ENCODE peak calls at places on chromosomes 4 and X, in six cellular contexts. One of them, this sample, is unnamed.

GRCh38 chr4:87465739-87466366 is 43.5 kb downstream of the NUDT9 start:
- DNase-seq in NCI-H524: no peak
- DNase-seq in renal cortical epithelial cell: peak; percentile 74
- DNase-seq in mucosa of gallbladder: no peak
- DNase-seq in HT1080: peak; percentile 10
- DNase-seq in stimulated activated CD4-positive, alpha-beta T cell treated with anti-CD3 and anti-CD28 coated beads, Interleukin-4, amount 100 ng/mL, for 4 hours: no peak
- DNase-seq in this sample: peak; percentile 41

GRCh38 chr4:8324640-8325239 is 55.2 kb downstream of the HTRA3 start:
- DNase-seq in renal cortical epithelial cell: no peak
- DNase-seq in NCI-H524: no peak
- DNase-seq in HT1080: no peak
- DNase-seq in mucosa of gallbladder: no peak
- DNase-seq in stimulated activated CD4-positive, alpha-beta T cell treated with anti-CD3 and anti-CD28 coated beads, Interleukin-4, amount 100 ng/mL, for 4 hours: no peak
- DNase-seq in this sample: no peak

GRCh38 chrX:119984652-119985051 is 41.1 kb upstream of the NKAP start:
- DNase-seq in renal cortical epithelial cell: no peak
- DNase-seq in NCI-H524: peak; percentile 60
- DNase-seq in mucosa of gallbladder: no peak
- DNase-seq in stimulated activated CD4-positive, alpha-beta T cell treated with anti-CD3 and anti-CD28 coated beads, Interleukin-4, amount 100 ng/mL, for 4 hours: no peak
- DNase-seq in HT1080: no peak
- DNase-seq in this sample: no peak

GRCh38 chrX:120726294-120726693 is 96.4 kb upstream of the C1GALT1C1 start:
- DNase-seq in NCI-H524: no peak
- DNase-seq in mucosa of gallbladder: no peak
- DNase-seq in HT1080: no peak
- DNase-seq in stimulated activated CD4-positive, alpha-beta T cell treated with anti-CD3 and anti-CD28 coated beads, Interleukin-4, amount 100 ng/mL, for 4 hours: no peak
- DNase-seq in renal cortical epithelial cell: no peak
- DNase-seq in this sample: no peak

GRCh38 chr4:56821394-56822263 is at the start of gene SPINK2:
- DNase-seq in mucosa of gallbladder: peak; percentile 24
- DNase-seq in HT1080: no peak
- DNase-seq in stimulated activated CD4-positive, alpha-beta T cell treated with anti-CD3 and anti-CD28 coated beads, Interleukin-4, amount 100 ng/mL, for 4 hours: peak; percentile 57
- DNase-seq in NCI-H524: peak; percentile 29
- DNase-seq in renal cortical epithelial cell: no peak
- DNase-seq in this sample: peak; percentile 88

GRCh38 chrX:11125079-11125478 is 13.9 kb downstream of the HCCS start:
- DNase-seq in NCI-H524: no peak
- DNase-seq in renal cortical epithelial cell: no peak
- DNase-seq in HT1080: no peak
- DNase-seq in stimulated activated CD4-positive, alpha-beta T cell treated with anti-CD3 and anti-CD28 coated beads, Interleukin-4, amount 100 ng/mL, for 4 hours: no peak
- DNase-seq in mucosa of gallbladder: no peak
- DNase-seq in this sample: no peak

GRCh38 chr4:142567199-142567598 is 278.9 kb downstream of the INPP4B start:
- DNase-seq in mucosa of gallbladder: peak; percentile 24
- DNase-seq in stimulated activated CD4-positive, alpha-beta T cell treated with anti-CD3 and anti-CD28 coated beads, Interleukin-4, amount 100 ng/mL, for 4 hours: peak; percentile 67
- DNase-seq in HT1080: no peak
- DNase-seq in NCI-H524: peak; percentile 5
- DNase-seq in renal cortical epithelial cell: no peak
- DNase-seq in this sample: no peak

GRCh38 chr4:89099034-89099433 is 12.3 kb upstream of the TIGD2 start:
- DNase-seq in HT1080: no peak
- DNase-seq in stimulated activated CD4-positive, alpha-beta T cell treated with anti-CD3 and anti-CD28 coated beads, Interleukin-4, amount 100 ng/mL, for 4 hours: no peak
- DNase-seq in renal cortical epithelial cell: no peak
- DNase-seq in NCI-H524: no peak
- DNase-seq in mucosa of gallbladder: no peak
- DNase-seq in this sample: no peak

GRCh38 chr4:71290074-71290473 is 48.7 kb upstream of the SLC4A4 start:
- DNase-seq in mucosa of gallbladder: no peak
- DNase-seq in NCI-H524: no peak
- DNase-seq in stimulated activated CD4-positive, alpha-beta T cell treated with anti-CD3 and anti-CD28 coated beads, Interleukin-4, amount 100 ng/mL, for 4 hours: no peak
- DNase-seq in HT1080: peak; percentile 48
- DNase-seq in renal cortical epithelial cell: peak; percentile 93
- DNase-seq in this sample: no peak

GRCh38 chrX:148133099-148133725 is 152.1 kb downstream of the FMR1NB start:
- DNase-seq in renal cortical epithelial cell: peak; percentile 23
- DNase-seq in NCI-H524: no peak
- DNase-seq in stimulated activated CD4-positive, alpha-beta T cell treated with anti-CD3 and anti-CD28 coated beads, Interleukin-4, amount 100 ng/mL, for 4 hours: no peak
- DNase-seq in HT1080: peak; percentile 1
- DNase-seq in mucosa of gallbladder: no peak
- DNase-seq in this sample: no peak

GRCh38 chrX:84046403-84046984 is 141.5 kb downstream of the RPS6KA6 start:
- DNase-seq in mucosa of gallbladder: no peak
- DNase-seq in renal cortical epithelial cell: peak; percentile 11
- DNase-seq in NCI-H524: peak; percentile 9
- DNase-seq in stimulated activated CD4-positive, alpha-beta T cell treated with anti-CD3 and anti-CD28 coated beads, Interleukin-4, amount 100 ng/mL, for 4 hours: no peak
- DNase-seq in HT1080: peak; percentile 15
- DNase-seq in this sample: peak; percentile 30

GRCh38 chrX:42975906-42976305 is 197.9 kb upstream of the PPP1R2C start:
- DNase-seq in stimulated activated CD4-positive, alpha-beta T cell treated with anti-CD3 and anti-CD28 coated beads, Interleukin-4, amount 100 ng/mL, for 4 hours: no peak
- DNase-seq in HT1080: no peak
- DNase-seq in renal cortical epithelial cell: no peak
- DNase-seq in mucosa of gallbladder: no peak
- DNase-seq in NCI-H524: no peak
- DNase-seq in this sample: no peak

GRCh38 chr4:104490770-104491395 is 3.8 kb downstream of the CXXC4 start:
- DNase-seq in mucosa of gallbladder: peak; percentile 51
- DNase-seq in stimulated activated CD4-positive, alpha-beta T cell treated with anti-CD3 and anti-CD28 coated beads, Interleukin-4, amount 100 ng/mL, for 4 hours: peak; percentile 31
- DNase-seq in HT1080: peak; percentile 79
- DNase-seq in NCI-H524: peak; percentile 51
- DNase-seq in renal cortical epithelial cell: peak; percentile 54
- DNase-seq in this sample: peak; percentile 81

GRCh38 chr4:143286733-143287570 is 49.7 kb upstream of the GAB1 start:
- DNase-seq in mucosa of gallbladder: no peak
- DNase-seq in stimulated activated CD4-positive, alpha-beta T cell treated with anti-CD3 and anti-CD28 coated beads, Interleukin-4, amount 100 ng/mL, for 4 hours: no peak
- DNase-seq in renal cortical epithelial cell: peak; percentile 15
- DNase-seq in HT1080: peak; percentile 44
- DNase-seq in NCI-H524: no peak
- DNase-seq in this sample: no peak

GRCh38 chr4:151604238-151604637 is 156.6 kb downstream of the GATB start:
- DNase-seq in renal cortical epithelial cell: peak; percentile 27
- DNase-seq in stimulated activated CD4-positive, alpha-beta T cell treated with anti-CD3 and anti-CD28 coated beads, Interleukin-4, amount 100 ng/mL, for 4 hours: no peak
- DNase-seq in mucosa of gallbladder: no peak
- DNase-seq in NCI-H524: no peak
- DNase-seq in HT1080: peak; percentile 17
- DNase-seq in this sample: peak; percentile 48

GRCh38 chr4:61783050-61783449 is 582.9 kb downstream of the ADGRL3 start:
- DNase-seq in renal cortical epithelial cell: no peak
- DNase-seq in HT1080: no peak
- DNase-seq in stimulated activated CD4-positive, alpha-beta T cell treated with anti-CD3 and anti-CD28 coated beads, Interleukin-4, amount 100 ng/mL, for 4 hours: no peak
- DNase-seq in mucosa of gallbladder: no peak
- DNase-seq in NCI-H524: no peak
- DNase-seq in this sample: no peak

GRCh38 chr4:83011779-83012630 is 1.4 kb upstream of the LIN54 start:
- DNase-seq in NCI-H524: peak; percentile 9
- DNase-seq in HT1080: peak; percentile 25
- DNase-seq in renal cortical epithelial cell: no peak
- DNase-seq in mucosa of gallbladder: peak; percentile 18
- DNase-seq in stimulated activated CD4-positive, alpha-beta T cell treated with anti-CD3 and anti-CD28 coated beads, Interleukin-4, amount 100 ng/mL, for 4 hours: no peak
- DNase-seq in this sample: no peak

GRCh38 chr4:155900402-155900801 is 3.1 kb upstream of the TDO2 start:
- DNase-seq in NCI-H524: no peak
- DNase-seq in HT1080: peak; percentile 79
- DNase-seq in mucosa of gallbladder: no peak
- DNase-seq in stimulated activated CD4-positive, alpha-beta T cell treated with anti-CD3 and anti-CD28 coated beads, Interleukin-4, amount 100 ng/mL, for 4 hours: no peak
- DNase-seq in renal cortical epithelial cell: peak; percentile 85
- DNase-seq in this sample: no peak

GRCh38 chr4:87304659-87305277 is 17.9 kb downstream of the HSD17B13 start:
- DNase-seq in mucosa of gallbladder: no peak
- DNase-seq in stimulated activated CD4-positive, alpha-beta T cell treated with anti-CD3 and anti-CD28 coated beads, Interleukin-4, amount 100 ng/mL, for 4 hours: no peak
- DNase-seq in renal cortical epithelial cell: peak; percentile 47
- DNase-seq in HT1080: no peak
- DNase-seq in NCI-H524: no peak
- DNase-seq in this sample: no peak

GRCh38 chr4:99720206-99720605 is 62.6 kb upstream of the C4orf54 start:
- DNase-seq in mucosa of gallbladder: no peak
- DNase-seq in NCI-H524: peak; percentile 18
- DNase-seq in HT1080: no peak
- DNase-seq in renal cortical epithelial cell: no peak
- DNase-seq in stimulated activated CD4-positive, alpha-beta T cell treated with anti-CD3 and anti-CD28 coated beads, Interleukin-4, amount 100 ng/mL, for 4 hours: no peak
- DNase-seq in this sample: no peak

GRCh38 chr4:151302432-151302831 is 23.0 kb downstream of the SH3D19 start:
- DNase-seq in mucosa of gallbladder: no peak
- DNase-seq in stimulated activated CD4-positive, alpha-beta T cell treated with anti-CD3 and anti-CD28 coated beads, Interleukin-4, amount 100 ng/mL, for 4 hours: no peak
- DNase-seq in HT1080: peak; percentile 26
- DNase-seq in NCI-H524: no peak
- DNase-seq in renal cortical epithelial cell: peak; percentile 18
- DNase-seq in this sample: no peak

GRCh38 chr4:7193040-7193958 is 961 bp downstream of the SORCS2 start:
- DNase-seq in NCI-H524: peak; percentile 79
- DNase-seq in HT1080: no peak
- DNase-seq in mucosa of gallbladder: no peak
- DNase-seq in stimulated activated CD4-positive, alpha-beta T cell treated with anti-CD3 and anti-CD28 coated beads, Interleukin-4, amount 100 ng/mL, for 4 hours: no peak
- DNase-seq in renal cortical epithelial cell: no peak
- DNase-seq in this sample: peak; percentile 68

GRCh38 chr4:24754586-24754985 is 40.8 kb upstream of the SOD3 start:
- DNase-seq in renal cortical epithelial cell: no peak
- DNase-seq in mucosa of gallbladder: no peak
- DNase-seq in NCI-H524: no peak
- DNase-seq in stimulated activated CD4-positive, alpha-beta T cell treated with anti-CD3 and anti-CD28 coated beads, Interleukin-4, amount 100 ng/mL, for 4 hours: no peak
- DNase-seq in HT1080: peak; percentile 28
- DNase-seq in this sample: no peak

GRCh38 chrX:15956684-15957083 is 102.1 kb upstream of the AP1S2 start:
- DNase-seq in stimulated activated CD4-positive, alpha-beta T cell treated with anti-CD3 and anti-CD28 coated beads, Interleukin-4, amount 100 ng/mL, for 4 hours: no peak
- DNase-seq in mucosa of gallbladder: no peak
- DNase-seq in HT1080: peak; percentile 69
- DNase-seq in renal cortical epithelial cell: peak; percentile 17
- DNase-seq in NCI-H524: no peak
- DNase-seq in this sample: no peak

GRCh38 chrX:17654116-17654515 is 83.2 kb upstream of the SCML1 start:
- DNase-seq in HT1080: no peak
- DNase-seq in renal cortical epithelial cell: no peak
- DNase-seq in stimulated activated CD4-positive, alpha-beta T cell treated with anti-CD3 and anti-CD28 coated beads, Interleukin-4, amount 100 ng/mL, for 4 hours: peak; percentile 62
- DNase-seq in mucosa of gallbladder: no peak
- DNase-seq in NCI-H524: no peak
- DNase-seq in this sample: no peak

GRCh38 chr4:20026456-20026855 is 225.2 kb upstream of the SLIT2 start:
- DNase-seq in mucosa of gallbladder: no peak
- DNase-seq in stimulated activated CD4-positive, alpha-beta T cell treated with anti-CD3 and anti-CD28 coated beads, Interleukin-4, amount 100 ng/mL, for 4 hours: no peak
- DNase-seq in NCI-H524: no peak
- DNase-seq in HT1080: no peak
- DNase-seq in renal cortical epithelial cell: peak; percentile 49
- DNase-seq in this sample: no peak

GRCh38 chr4:184471872-184472539 is 2.3 kb downstream of the IRF2 start:
- DNase-seq in stimulated activated CD4-positive, alpha-beta T cell treated with anti-CD3 and anti-CD28 coated beads, Interleukin-4, amount 100 ng/mL, for 4 hours: no peak
- DNase-seq in mucosa of gallbladder: no peak
- DNase-seq in renal cortical epithelial cell: no peak
- DNase-seq in HT1080: no peak
- DNase-seq in NCI-H524: no peak
- DNase-seq in this sample: peak; percentile 60

GRCh38 chr4:101953949-101954348 is 163.4 kb downstream of the BANK1 start:
- DNase-seq in stimulated activated CD4-positive, alpha-beta T cell treated with anti-CD3 and anti-CD28 coated beads, Interleukin-4, amount 100 ng/mL, for 4 hours: no peak
- DNase-seq in NCI-H524: no peak
- DNase-seq in renal cortical epithelial cell: peak; percentile 88
- DNase-seq in HT1080: peak; percentile 81
- DNase-seq in mucosa of gallbladder: no peak
- DNase-seq in this sample: no peak

GRCh38 chr4:7051905-7052304 is 8.7 kb downstream of the TADA2B start:
- DNase-seq in mucosa of gallbladder: no peak
- DNase-seq in HT1080: no peak
- DNase-seq in NCI-H524: no peak
- DNase-seq in stimulated activated CD4-positive, alpha-beta T cell treated with anti-CD3 and anti-CD28 coated beads, Interleukin-4, amount 100 ng/mL, for 4 hours: no peak
- DNase-seq in renal cortical epithelial cell: no peak
- DNase-seq in this sample: no peak

GRCh38 chr4:39166670-39167069 is 15.7 kb upstream of the WDR19 start:
- DNase-seq in NCI-H524: no peak
- DNase-seq in stimulated activated CD4-positive, alpha-beta T cell treated with anti-CD3 and anti-CD28 coated beads, Interleukin-4, amount 100 ng/mL, for 4 hours: no peak
- DNase-seq in renal cortical epithelial cell: no peak
- DNase-seq in HT1080: no peak
- DNase-seq in mucosa of gallbladder: no peak
- DNase-seq in this sample: no peak

GRCh38 chr4:20086768-20087167 is 164.9 kb upstream of the SLIT2 start:
- DNase-seq in mucosa of gallbladder: no peak
- DNase-seq in stimulated activated CD4-positive, alpha-beta T cell treated with anti-CD3 and anti-CD28 coated beads, Interleukin-4, amount 100 ng/mL, for 4 hours: no peak
- DNase-seq in renal cortical epithelial cell: no peak
- DNase-seq in NCI-H524: no peak
- DNase-seq in HT1080: no peak
- DNase-seq in this sample: no peak

GRCh38 chr4:166622425-166622977 is 611.8 kb downstream of the SPOCK3 start:
- DNase-seq in stimulated activated CD4-positive, alpha-beta T cell treated with anti-CD3 and anti-CD28 coated beads, Interleukin-4, amount 100 ng/mL, for 4 hours: no peak
- DNase-seq in mucosa of gallbladder: no peak
- DNase-seq in NCI-H524: no peak
- DNase-seq in renal cortical epithelial cell: no peak
- DNase-seq in HT1080: no peak
- DNase-seq in this sample: no peak

GRCh38 chr4:83240379-83240875 is 44.2 kb downstream of the COQ2 start:
- DNase-seq in renal cortical epithelial cell: no peak
- DNase-seq in mucosa of gallbladder: no peak
- DNase-seq in stimulated activated CD4-positive, alpha-beta T cell treated with anti-CD3 and anti-CD28 coated beads, Interleukin-4, amount 100 ng/mL, for 4 hours: no peak
- DNase-seq in NCI-H524: no peak
- DNase-seq in HT1080: no peak
- DNase-seq in this sample: no peak

GRCh38 chrX:43002526-43003203 is 224.7 kb upstream of the PPP1R2C start:
- DNase-seq in mucosa of gallbladder: no peak
- DNase-seq in stimulated activated CD4-positive, alpha-beta T cell treated with anti-CD3 and anti-CD28 coated beads, Interleukin-4, amount 100 ng/mL, for 4 hours: no peak
- DNase-seq in NCI-H524: no peak
- DNase-seq in HT1080: no peak
- DNase-seq in renal cortical epithelial cell: peak; percentile 23
- DNase-seq in this sample: no peak

GRCh38 chr4:135724426-135724825 is 1522.8 kb upstream of the PABPC4L start:
- DNase-seq in NCI-H524: no peak
- DNase-seq in HT1080: no peak
- DNase-seq in renal cortical epithelial cell: peak; percentile 73
- DNase-seq in mucosa of gallbladder: no peak
- DNase-seq in stimulated activated CD4-positive, alpha-beta T cell treated with anti-CD3 and anti-CD28 coated beads, Interleukin-4, amount 100 ng/mL, for 4 hours: no peak
- DNase-seq in this sample: no peak

This sample was measured in SK-N-SH.